ENCODE peak calls at places on chromosomes 7 and 10, in ten cellular contexts. H is neural progenitor cell; G is thoracic aorta; D is endothelial cell; K is nephron progenitor cell; U is activated CD8-positive, alpha-beta T cell treated with anti-CD3 and anti-CD28 coated beads for 36 hours; Z is right lobe of liver; V is spleen; C is GM12878; B is GM20000. S is an unnamed sample.

GRCh38 chr10:7475046-7475860 is 64.4 kb upstream of the SFMBT2 start:
- DNase-seq in H (peak), G (no peak), D (peak), K (peak), U (no peak), Z (peak), V (no peak), C (no peak), B (no peak), S (no peak)

GRCh38 chr7:19491821-19492452 is 216.9 kb downstream of the POLR1F start:
- DNase-seq in H (peak), G (no peak), D (no peak), K (no peak), U (no peak), Z (no peak), V (no peak), C (no peak), B (peak), S (no peak)

GRCh38 chr7:105439174-105439893 is 50.6 kb upstream of the SRPK2 start:
- DNase-seq in H (no peak), G (no peak), D (no peak), K (no peak), U (no peak), Z (no peak), V (no peak), C (no peak), B (no peak), S (no peak)

GRCh38 chr7:5452470-5452899 is 28.9 kb upstream of the TNRC18 start:
- DNase-seq in H (no peak), G (no peak), D (no peak), K (no peak), U (no peak), Z (no peak), V (no peak), C (no peak), B (no peak), S (no peak)

GRCh38 chr10:45526309-45526708 is 146.3 kb downstream of the ZFAND4 start:
- DNase-seq in H (no peak), G (no peak), D (no peak), K (no peak), U (no peak), Z (no peak), V (no peak), C (no peak), B (no peak), S (no peak)

GRCh38 chr7:52030722-52031121 is 714.1 kb upstream of the COBL start:
- DNase-seq in H (peak), G (no peak), D (no peak), K (no peak), U (no peak), Z (no peak), V (no peak), C (no peak), B (no peak), S (no peak)

GRCh38 chr7:138669364-138669763 is 31.8 kb downstream of the SVOPL start:
- DNase-seq in H (no peak), G (no peak), D (no peak), K (no peak), U (no peak), Z (no peak), V (no peak), C (no peak), B (no peak), S (no peak)

GRCh38 chr10:6689036-6689435 is 109.0 kb upstream of the PRKCQ start:
- DNase-seq in H (no peak), G (no peak), D (no peak), K (no peak), U (no peak), Z (no peak), V (no peak), C (no peak), B (no peak), S (no peak)

GRCh38 chr7:143884978-143885559 is 16.9 kb downstream of the TCAF1 start:
- DNase-seq in H (peak), G (no peak), D (peak), K (peak), U (peak), Z (peak), V (peak), C (no peak), B (peak), S (peak)

GRCh38 chr10:9858816-9859215 is 1158.9 kb upstream of the CELF2 start:
- DNase-seq in H (no peak), G (no peak), D (no peak), K (no peak), U (no peak), Z (no peak), V (no peak), C (no peak), B (no peak), S (no peak)

GRCh38 chr10:82394122-82394521 is 519.1 kb downstream of the NRG3 start:
- DNase-seq in H (no peak), G (no peak), D (no peak), K (no peak), U (no peak), Z (peak), V (no peak), C (no peak), B (no peak), S (no peak)

GRCh38 chr7:72196176-72196575 is 216.0 kb downstream of the CALN1 start:
- DNase-seq in H (no peak), G (no peak), D (no peak), K (no peak), U (no peak), Z (no peak), V (no peak), C (no peak), B (no peak), S (no peak)

GRCh38 chr7:143388051-143388450 is 6.9 kb downstream of the ZYX start:
- DNase-seq in H (no peak), G (no peak), D (no peak), K (no peak), U (no peak), Z (peak), V (no peak), C (no peak), B (no peak), S (no peak)

GRCh38 chr10:3473271-3473670 is 300.7 kb upstream of the PITRM1 start:
- DNase-seq in H (no peak), G (no peak), D (no peak), K (no peak), U (peak), Z (no peak), V (no peak), C (no peak), B (no peak), S (no peak)

GRCh38 chr7:79854621-79855020 is 280.0 kb upstream of the GNAI1 start:
- DNase-seq in H (no peak), G (no peak), D (no peak), K (no peak), U (no peak), Z (no peak), V (no peak), C (no peak), B (no peak), S (no peak)

GRCh38 chr7:18429547-18429946 is 66.0 kb upstream of the HDAC9 start:
- DNase-seq in H (no peak), G (no peak), D (no peak), K (no peak), U (no peak), Z (no peak), V (no peak), C (no peak), B (no peak), S (no peak)

GRCh38 chr7:116525298-116525912 is 569 bp downstream of the CAV1 start:
- DNase-seq in H (peak), G (no peak), D (peak), K (peak), U (peak), Z (peak), V (peak), C (no peak), B (peak), S (no peak)

GRCh38 chr10:17257466-17258321 is 29.7 kb downstream of the VIM start:
- DNase-seq in H (peak), G (no peak), D (peak), K (peak), U (peak), Z (no peak), V (no peak), C (peak), B (peak), S (no peak)

GRCh38 chr7:55365103-55365679 is at the start of gene LANCL2:
- DNase-seq in H (peak), G (no peak), D (no peak), K (peak), U (peak), Z (peak), V (no peak), C (no peak), B (peak), S (no peak)

GRCh38 chr7:151060416-151061234 is 1.2 kb downstream of the SLC4A2 start:
- DNase-seq in H (peak), G (no peak), D (no peak), K (no peak), U (peak), Z (no peak), V (no peak), C (no peak), B (peak), S (no peak)

GRCh38 chr10:82440775-82441174 is 565.8 kb downstream of the NRG3 start:
- DNase-seq in H (no peak), G (no peak), D (no peak), K (no peak), U (no peak), Z (no peak), V (no peak), C (no peak), B (no peak), S (no peak)

GRCh38 chr7:27108390-27109127 is 6.1 kb upstream of the HOXA2 start:
- DNase-seq in H (peak), G (no peak), D (peak), K (peak), U (no peak), Z (peak), V (peak), C (no peak), B (no peak), S (no peak)

GRCh38 chr7:45703911-45704682 is 129.9 kb downstream of the ADCY1 start:
- DNase-seq in H (no peak), G (no peak), D (no peak), K (no peak), U (no peak), Z (no peak), V (peak), C (no peak), B (no peak), S (peak)

GRCh38 chr10:48288661-48289060 is 14.2 kb upstream of the FRMPD2 start:
- DNase-seq in H (no peak), G (no peak), D (no peak), K (no peak), U (no peak), Z (no peak), V (no peak), C (no peak), B (no peak), S (no peak)

GRCh38 chr7:14207711-14208110 is 218.2 kb upstream of the ETV1 start:
- DNase-seq in H (no peak), G (no peak), D (no peak), K (no peak), U (no peak), Z (no peak), V (no peak), C (no peak), B (no peak), S (no peak)

GRCh38 chr10:43039629-43040481 is 37.0 kb upstream of the RET start:
- DNase-seq in H (no peak), G (no peak), D (no peak), K (no peak), U (no peak), Z (no peak), V (no peak), C (no peak), B (no peak), S (peak)

GRCh38 chr10:69145329-69145728 is 21.4 kb downstream of the VPS26A start:
- DNase-seq in H (no peak), G (no peak), D (no peak), K (no peak), U (no peak), Z (no peak), V (no peak), C (no peak), B (no peak), S (no peak)

GRCh38 chr10:127880557-127880956 is 12.2 kb downstream of the CLRN3 start:
- DNase-seq in H (no peak), G (no peak), D (no peak), K (peak), U (no peak), Z (no peak), V (no peak), C (no peak), B (no peak), S (no peak)

GRCh38 chr10:7482992-7483391 is 72.2 kb upstream of the SFMBT2 start:
- DNase-seq in H (no peak), G (no peak), D (no peak), K (no peak), U (no peak), Z (no peak), V (no peak), C (no peak), B (no peak), S (no peak)

GRCh38 chr10:117796394-117796793 is 250.3 kb downstream of the RAB11FIP2 start:
- DNase-seq in H (no peak), G (no peak), D (no peak), K (no peak), U (no peak), Z (no peak), V (no peak), C (no peak), B (no peak), S (no peak)

GRCh38 chr10:63763744-63764143 is 242.5 kb downstream of the REEP3 start:
- DNase-seq in H (no peak), G (no peak), D (no peak), K (no peak), U (no peak), Z (no peak), V (no peak), C (no peak), B (no peak), S (no peak)

GRCh38 chr10:8283986-8284385 is 229.5 kb downstream of the GATA3 start:
- DNase-seq in H (no peak), G (no peak), D (no peak), K (no peak), U (no peak), Z (no peak), V (no peak), C (no peak), B (no peak), S (no peak)

GRCh38 chr10:52652431-52653220 is 120.0 kb downstream of the MBL2 start:
- DNase-seq in H (no peak), G (no peak), D (no peak), K (no peak), U (no peak), Z (no peak), V (no peak), C (no peak), B (no peak), S (no peak)

GRCh38 chr10:120458432-120458831 is 1.4 kb downstream of the PLPP4 start:
- DNase-seq in H (no peak), G (no peak), D (no peak), K (no peak), U (no peak), Z (no peak), V (no peak), C (no peak), B (no peak), S (no peak)

DNA sequence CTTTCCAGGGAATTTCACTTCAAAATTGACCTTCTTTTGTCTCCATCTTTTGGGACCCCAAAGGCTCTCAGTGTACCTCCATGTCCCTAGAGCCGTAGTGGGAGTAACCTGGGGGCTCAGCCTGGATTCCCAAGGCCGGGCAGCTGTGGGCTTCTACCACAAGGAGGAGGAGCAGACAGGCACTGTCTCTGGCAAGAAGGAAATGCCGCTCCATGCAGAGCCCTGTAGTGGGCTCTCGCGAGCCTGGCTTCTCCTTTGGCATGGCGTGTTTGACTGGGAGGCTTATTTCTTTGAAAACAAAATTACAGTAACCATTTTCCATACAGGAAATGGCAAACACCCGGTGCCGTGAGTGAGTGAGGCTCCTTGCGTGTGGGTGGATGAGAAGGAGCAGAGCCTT is 76.8 kb upstream of the FAM180A start:
- DNase-seq in H (peak), G (no peak), D (no peak), K (no peak), U (no peak), Z (no peak), V (no peak), C (no peak), B (no peak), S (no peak)
- TF ChIP-seq CTCF in H (peak), G (no peak), D (no peak), K (no peak), U (no peak), Z (no peak), V (no peak), C (no peak), B (no peak), S (no peak)

GRCh38 chr7:155533827-155534690 is 12.3 kb downstream of the CNPY1 start:
- DNase-seq in H (peak), G (no peak), D (peak), K (peak), U (peak), Z (no peak), V (peak), C (no peak), B (peak), S (peak)
- TF ChIP-seq CTCF in H (peak), G (peak), D (peak), K (peak), U (peak), Z (peak), V (peak), C (peak), B (peak), S (peak)

DNA sequence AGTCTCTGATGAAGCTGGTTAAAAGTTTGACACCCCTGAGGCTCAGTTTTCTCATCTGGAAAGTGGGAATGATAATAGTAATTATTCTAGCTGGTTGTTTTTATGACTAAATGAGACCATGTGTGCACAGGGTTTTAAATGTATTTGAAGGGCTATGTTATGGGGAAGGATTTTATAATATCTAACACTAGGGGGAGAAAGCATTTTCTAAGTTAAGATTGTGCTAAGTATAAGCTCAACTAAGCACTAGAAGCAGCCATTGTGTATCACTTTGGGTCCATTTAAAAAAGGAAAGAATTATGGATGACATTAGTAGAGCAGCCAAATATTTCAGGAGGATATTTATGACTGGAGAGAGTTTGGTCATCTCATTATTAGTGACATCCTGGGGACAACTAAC is 49.5 kb upstream of the CREB5 start:
- DNase-seq in H (no peak), G (no peak), D (no peak), K (no peak), U (no peak), Z (no peak), V (no peak), C (no peak), B (no peak), S (no peak)
- TF ChIP-seq CTCF in H (peak), G (no peak), D (no peak), K (no peak), U (peak), Z (peak), V (no peak), C (peak), B (no peak), S (peak)

DNA sequence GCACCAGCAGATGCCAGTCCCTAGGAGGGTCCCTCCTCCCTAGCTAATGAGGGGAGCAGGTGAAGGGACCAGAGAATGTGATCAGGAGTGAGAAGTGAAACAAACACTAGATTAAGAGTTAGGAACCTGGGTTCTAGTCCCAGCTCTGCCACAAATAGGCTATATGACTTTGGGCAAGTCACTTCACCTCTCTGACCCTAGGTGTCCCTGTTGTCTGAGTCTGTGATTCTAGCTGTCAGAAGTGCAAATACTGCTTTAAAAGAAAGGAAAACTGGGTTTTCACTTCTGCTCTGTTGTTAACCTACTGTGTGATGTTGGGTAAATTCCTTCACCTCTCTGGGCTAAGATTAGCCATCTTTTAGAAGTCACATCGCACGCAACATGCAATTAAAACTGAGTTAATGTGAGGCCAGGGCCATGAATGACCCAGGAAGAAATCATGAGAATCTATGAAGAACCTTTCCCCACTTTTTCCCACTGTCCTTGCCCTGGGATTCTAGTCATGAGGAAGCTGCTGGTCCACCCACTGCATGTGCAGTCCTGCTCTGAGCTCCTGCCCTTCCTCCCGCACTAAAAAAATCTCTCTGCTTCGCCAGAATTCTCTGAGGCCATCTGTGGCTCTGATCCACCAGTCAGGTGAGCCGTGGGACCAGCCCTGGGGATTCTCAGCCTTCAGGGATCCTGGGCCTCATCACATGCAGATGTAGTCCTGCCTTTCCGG is 181.8 kb downstream of the PLXNA4 start:
- DNase-seq in H (no peak), G (no peak), D (no peak), K (no peak), U (peak), Z (no peak), V (no peak), C (no peak), B (no peak), S (no peak)
- TF ChIP-seq CTCF in H (peak), G (peak), D (no peak), K (no peak), U (peak), Z (peak), V (no peak), C (no peak), B (no peak), S (peak)

GRCh38 chr7:142188159-142188558 is 69.7 kb downstream of the PRSS58 start:
- DNase-seq in H (no peak), G (no peak), D (no peak), K (no peak), U (no peak), Z (no peak), V (no peak), C (peak), B (no peak), S (no peak)

GRCh38 chr7:142194201-142194600 is 63.7 kb downstream of the PRSS58 start:
- DNase-seq in H (no peak), G (no peak), D (no peak), K (no peak), U (no peak), Z (no peak), V (no peak), C (no peak), B (no peak), S (no peak)

GRCh38 chr7:142185069-142185468 is 72.8 kb downstream of the PRSS58 start:
- DNase-seq in H (no peak), G (no peak), D (no peak), K (no peak), U (no peak), Z (no peak), V (no peak), C (no peak), B (no peak), S (no peak)

GRCh38 chr7:142188846-142189245 is 69.0 kb downstream of the PRSS58 start:
- DNase-seq in H (no peak), G (no peak), D (no peak), K (no peak), U (no peak), Z (no peak), V (no peak), C (no peak), B (no peak), S (no peak)
- TF ChIP-seq CTCF in H (peak), G (peak), D (peak), K (no peak), U (no peak), Z (peak), V (no peak), C (no peak), B (no peak), S (peak)

S was measured in chondrocyte.